ENCODE peak calls at places on chromosome 5, in seven cellular contexts. J is RWPE2, P is heart left ventricle, S is SK-N-SH, I is epithelial cell of esophagus, L is coronary artery, C is Peyer's patch. Z is an unnamed sample.

GRCh38 chr5:173653822-173654523 is 37.5 kb upstream of the BOD1 start:
- DNase-seq in J (no peak), P (no peak), S (no peak), I (no peak), L (no peak), C (no peak), Z (no peak)

GRCh38 chr5:152303841-152304240 is 101.2 kb downstream of the NMUR2 start:
- DNase-seq in J (no peak), P (no peak), S (no peak), I (no peak), L (no peak), C (no peak), Z (no peak)

GRCh38 chr5:54207566-54207965 is 102.8 kb downstream of the ARL15 start:
- DNase-seq in J (no peak), P (no peak), S (no peak), I (no peak), L (no peak), C (no peak), Z (no peak)

GRCh38 chr5:179113945-179114641 is 53.9 kb downstream of the ZNF354C start:
- DNase-seq in J (peak; percentile 34), P (no peak), S (no peak), I (no peak), L (peak; percentile 43), C (no peak), Z (no peak)

GRCh38 chr5:89374144-89374784 is 491.3 kb upstream of the MEF2C start:
- DNase-seq in J (no peak), P (no peak), S (no peak), I (no peak), L (no peak), C (no peak), Z (no peak)

GRCh38 chr5:125461641-125462072 is 715.2 kb upstream of the ZNF608 start:
- DNase-seq in J (no peak), P (no peak), S (no peak), I (no peak), L (no peak), C (no peak), Z (no peak)

GRCh38 chr5:180333661-180334060 is 19.5 kb downstream of the GFPT2 start:
- DNase-seq in J (peak; percentile 70), P (no peak), S (no peak), I (peak; percentile 14), L (no peak), C (no peak), Z (no peak)

GRCh38 chr5:138102454-138103320 is 18.9 kb downstream of the WNT8A start:
- DNase-seq in J (no peak), P (no peak), S (no peak), I (no peak), L (no peak), C (no peak), Z (no peak)

GRCh38 chr5:147332643-147333042 is 97.8 kb downstream of the STK32A start:
- DNase-seq in J (no peak), P (no peak), S (no peak), I (no peak), L (no peak), C (no peak), Z (no peak)

GRCh38 chr5:34576849-34577248 is 79.3 kb upstream of the RAI14 start:
- DNase-seq in J (no peak), P (no peak), S (no peak), I (no peak), L (no peak), C (no peak), Z (no peak)

GRCh38 chr5:6861667-6862066 is 148.4 kb downstream of the TENT4A start:
- DNase-seq in J (no peak), P (no peak), S (no peak), I (no peak), L (peak; percentile 31), C (no peak), Z (no peak)

GRCh38 chr5:16933337-16933736 is 2.8 kb downstream of the MYO10 start:
- DNase-seq in J (no peak), P (no peak), S (no peak), I (peak; percentile 30), L (no peak), C (no peak), Z (no peak)
- H3K4me3 ChIP-seq in J (peak overlapping the region; percentile 93), P (peak overlapping the region; percentile 81), S (no peak overlapping the region), I (peak overlapping the region; percentile 83), L (peak overlapping the region; percentile 7), C (no peak overlapping the region), Z (no peak overlapping the region)

GRCh38 chr5:56480305-56481146 is 247.4 kb upstream of the ANKRD55 start:
- DNase-seq in J (no peak), P (peak; percentile 85), S (peak; percentile 92), I (peak; percentile 50), L (peak; percentile 79), C (peak; percentile 61), Z (peak; percentile 34)
- H3K4me3 ChIP-seq in J (peak overlapping the region; percentile 42), P (peak overlapping the region; percentile 67), S (peak overlapping the region; percentile 53), I (peak overlapping the region; percentile 56), L (peak overlapping the region; percentile 78), C (peak overlapping the region; percentile 46), Z (peak overlapping the region; percentile 78)

DNA sequence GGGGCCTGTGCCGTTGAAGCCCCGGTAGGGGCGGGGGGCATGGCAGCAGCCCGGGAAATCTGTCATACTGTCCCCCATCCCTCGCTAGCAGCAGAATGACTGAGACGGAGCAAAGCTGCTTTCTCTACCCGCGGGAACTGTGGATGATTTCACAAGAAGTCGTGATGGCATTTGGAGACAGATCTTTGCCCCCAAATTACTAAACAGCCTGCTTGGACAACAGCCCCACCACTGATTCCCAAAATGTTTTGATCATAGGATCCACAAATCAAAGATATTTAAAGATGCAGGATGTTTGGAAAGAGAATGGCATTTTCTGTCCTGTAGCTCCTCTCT is 216.6 kb downstream of the PDZD2 start:
- DNase-seq in J (no peak), P (no peak), S (no peak), I (no peak), L (no peak), C (no peak), Z (no peak)
- H3K4me3 ChIP-seq in J (peak overlapping the region; percentile 49), P (peak overlapping the region; percentile 60), S (no peak overlapping the region), I (peak overlapping the region; percentile 87), L (peak overlapping the region; percentile 75), C (peak overlapping the region; percentile 20), Z (no peak overlapping the region)

GRCh38 chr5:126937796-126938195 is 92.6 kb downstream of the MARCHF3 start:
- DNase-seq in J (no peak), P (no peak), S (no peak), I (no peak), L (no peak), C (no peak), Z (no peak)
- H3K4me3 ChIP-seq in J (no peak overlapping the region), P (no peak overlapping the region), S (no peak overlapping the region), I (no peak overlapping the region), L (no peak overlapping the region), C (no peak overlapping the region), Z (no peak overlapping the region)

GRCh38 chr5:139543423-139543991 is 17.6 kb upstream of the UBE2D2 start:
- DNase-seq in J (no peak), P (peak; percentile 79), S (peak; percentile 59), I (peak; percentile 19), L (peak; percentile 73), C (peak; percentile 73), Z (peak; percentile 50)
- H3K4me3 ChIP-seq in J (no peak overlapping the region), P (peak overlapping the region; percentile 51), S (no peak overlapping the region), I (no peak overlapping the region), L (peak overlapping the region; percentile 57), C (peak overlapping the region; percentile 22), Z (peak overlapping the region; percentile 48)

DNA sequence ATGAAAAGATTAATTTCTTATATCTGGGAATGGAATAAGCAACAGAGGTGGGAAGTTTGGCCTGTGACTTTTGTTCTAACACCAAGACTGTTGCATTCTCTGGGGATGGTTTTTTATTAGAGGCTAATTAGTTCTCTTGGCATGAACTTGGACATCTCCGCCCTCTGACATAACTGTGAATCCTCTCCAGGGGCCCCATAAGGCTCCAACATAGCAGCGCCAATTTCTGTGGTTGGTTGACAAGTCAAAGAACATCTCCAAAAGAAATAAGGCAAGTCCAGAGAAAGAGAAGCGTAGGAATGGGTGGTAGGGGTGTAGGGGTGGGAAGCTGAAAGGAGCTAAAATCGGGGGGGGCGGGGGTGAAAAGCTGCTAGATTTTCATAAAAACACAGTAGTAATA is 81.0 kb upstream of the DAB2 start:
- DNase-seq in J (no peak), P (peak; percentile 27), S (no peak), I (no peak), L (no peak), C (no peak), Z (no peak)
- H3K4me3 ChIP-seq in J (no peak overlapping the region), P (no peak overlapping the region), S (no peak overlapping the region), I (no peak overlapping the region), L (no peak overlapping the region), C (no peak overlapping the region), Z (no peak overlapping the region)